ENCODE peak calls at places on chromosomes 6 and 20, in eight cellular contexts. D is pancreas, X is caudate nucleus, P is spleen, Y is substantia nigra, Q is H9, B is IMR-90, Z is mesenchymal stem cell. V is an unnamed sample.

GRCh38 chr20:62080249-62080993 is 14.7 kb upstream of the TAF4 start:
- DNase-seq in D (no peak), X (no peak), P (peak), Y (no peak), Q (no peak), B (no peak), Z (no peak), V (no peak)

GRCh38 chr6:132369526-132369925 is 31.7 kb downstream of the MOXD1 start:
- DNase-seq in D (no peak), X (peak), P (no peak), Y (no peak), Q (no peak), B (peak), Z (peak), V (peak)

GRCh38 chr6:71127374-71127773 is 161.2 kb upstream of the OGFRL1 start:
- DNase-seq in D (no peak), X (no peak), P (no peak), Y (no peak), Q (no peak), B (no peak), Z (peak), V (no peak)

GRCh38 chr6:63527658-63528514 is 44.4 kb upstream of the LOC128125822 start:
- DNase-seq in D (no peak), X (no peak), P (no peak), Y (no peak), Q (no peak), B (peak), Z (peak), V (peak)

GRCh38 chr6:116100419-116101297 is at the start of gene NT5DC1:
- DNase-seq in D (peak), X (peak), P (peak), Y (peak), Q (peak), B (peak), Z (peak), V (peak)

GRCh38 chr6:113584767-113585166 is 272.4 kb upstream of the MARCKS start:
- DNase-seq in D (no peak), X (no peak), P (no peak), Y (no peak), Q (no peak), B (no peak), Z (peak), V (no peak)

GRCh38 chr6:64330694-64331309 is 695.2 kb downstream of the PHF3 start:
- DNase-seq in D (peak), X (peak), P (no peak), Y (peak), Q (peak), B (peak), Z (peak), V (peak)

GRCh38 chr6:69005194-69005593 is 370.1 kb downstream of the ADGRB3 start:
- DNase-seq in D (no peak), X (no peak), P (no peak), Y (no peak), Q (no peak), B (no peak), Z (no peak), V (peak)

GRCh38 chr6:85127696-85128225 is 322.1 kb upstream of the NT5E start:
- DNase-seq in D (no peak), X (no peak), P (no peak), Y (no peak), Q (no peak), B (no peak), Z (no peak), V (no peak)

GRCh38 chr20:32976746-32977145 is 27.5 kb downstream of the SUN5 start:
- DNase-seq in D (no peak), X (no peak), P (no peak), Y (no peak), Q (peak), B (no peak), Z (no peak), V (no peak)

GRCh38 chr20:19735446-19735845 is 22.6 kb upstream of the RIN2 start:
- DNase-seq in D (no peak), X (peak), P (no peak), Y (no peak), Q (peak), B (peak), Z (peak), V (peak)

GRCh38 chr20:31547017-31547675 is 32.9 kb downstream of the HM13 start:
- DNase-seq in D (peak), X (peak), P (peak), Y (peak), Q (peak), B (peak), Z (peak), V (peak)

GRCh38 chr20:2140561-2140960 is 38.9 kb downstream of the STK35 start:
- DNase-seq in D (no peak), X (no peak), P (no peak), Y (no peak), Q (no peak), B (peak), Z (peak), V (no peak)

GRCh38 chr6:103893082-103893481 is 966.6 kb downstream of the HACE1 start:
- DNase-seq in D (no peak), X (no peak), P (no peak), Y (no peak), Q (no peak), B (no peak), Z (peak), V (peak)

GRCh38 chr20:59676126-59676876 is 72.0 kb downstream of the PHACTR3 start:
- DNase-seq in D (no peak), X (no peak), P (no peak), Y (no peak), Q (no peak), B (no peak), Z (no peak), V (no peak)

GRCh38 chr6:97726378-97726777 is 443.4 kb upstream of the MMS22L start:
- DNase-seq in D (no peak), X (no peak), P (no peak), Y (no peak), Q (peak), B (no peak), Z (no peak), V (no peak)

GRCh38 chr6:146857960-146858308 is 259.2 kb downstream of the ADGB start:
- DNase-seq in D (no peak), X (peak), P (no peak), Y (no peak), Q (peak), B (no peak), Z (no peak), V (peak)

GRCh38 chr6:35052694-35053565 is 88.2 kb downstream of the TCP11 start:
- DNase-seq in D (no peak), X (peak), P (no peak), Y (peak), Q (no peak), B (peak), Z (peak), V (no peak)

GRCh38 chr20:3420211-3420707 is 12.8 kb upstream of the DNAAF9 start:
- DNase-seq in D (no peak), X (no peak), P (no peak), Y (no peak), Q (no peak), B (peak), Z (peak), V (peak)

GRCh38 chr6:134510121-134510520 is 192.2 kb upstream of the SGK1 start:
- DNase-seq in D (no peak), X (no peak), P (no peak), Y (no peak), Q (no peak), B (peak), Z (no peak), V (no peak)

GRCh38 chr6:34190504-34191122 is 44.7 kb upstream of the GRM4 start:
- DNase-seq in D (no peak), X (no peak), P (no peak), Y (no peak), Q (peak), B (no peak), Z (no peak), V (no peak)

GRCh38 chr20:45959956-45960630 is 11.9 kb downstream of the ZNF335 start:
- DNase-seq in D (peak), X (no peak), P (peak), Y (no peak), Q (peak), B (no peak), Z (no peak), V (no peak)

GRCh38 chr6:148223424-148223842 is 119.2 kb upstream of the SASH1 start:
- DNase-seq in D (no peak), X (no peak), P (no peak), Y (no peak), Q (no peak), B (peak), Z (peak), V (peak)

DNA sequence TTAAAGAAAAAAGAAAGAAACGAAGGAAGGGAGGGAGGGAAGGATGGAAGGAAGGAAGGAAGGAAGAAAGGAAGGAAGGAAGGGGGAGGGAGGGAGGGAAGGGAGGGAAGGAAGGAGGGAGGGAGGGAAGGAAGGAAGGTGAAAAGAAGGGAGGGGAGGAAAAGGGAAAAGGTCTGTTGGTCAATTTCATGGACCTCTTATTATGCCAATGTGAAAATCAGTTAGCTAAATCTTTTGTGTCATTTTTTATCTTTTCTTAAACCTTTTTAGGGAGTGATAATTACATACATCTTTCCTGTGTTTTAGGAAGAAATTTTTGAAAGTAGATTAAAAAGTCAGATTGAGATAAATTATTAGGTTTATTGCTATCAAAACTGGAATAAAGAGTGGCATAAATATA is 670.2 kb upstream of the CITED2 start:
- DNase-seq in D (no peak), X (no peak), P (no peak), Y (no peak), Q (no peak), B (no peak), Z (no peak), V (no peak)
- H3K27ac ChIP-seq in D (no peak), X (no peak), P (no peak), Y (no peak), Q (no peak), B (no peak), Z (no peak), V (no peak)

GRCh38 chr20:57443866-57444265 is 52.7 kb downstream of the RBM38 start:
- DNase-seq in D (no peak), X (no peak), P (no peak), Y (no peak), Q (no peak), B (no peak), Z (no peak), V (no peak)

GRCh38 chr20:57443349-57443748 is 52.2 kb downstream of the RBM38 start:
- DNase-seq in D (no peak), X (no peak), P (no peak), Y (no peak), Q (no peak), B (no peak), Z (no peak), V (no peak)

GRCh38 chr20:57445298-57445697 is 54.1 kb downstream of the RBM38 start:
- DNase-seq in D (no peak), X (no peak), P (no peak), Y (no peak), Q (no peak), B (peak), Z (peak), V (no peak)

GRCh38 chr20:57444394-57445048 is 53.3 kb downstream of the RBM38 start:
- DNase-seq in D (no peak), X (no peak), P (no peak), Y (no peak), Q (no peak), B (no peak), Z (no peak), V (no peak)

GRCh38 chr20:57445774-57446173 is 54.6 kb downstream of the RBM38 start:
- DNase-seq in D (no peak), X (no peak), P (no peak), Y (no peak), Q (no peak), B (no peak), Z (no peak), V (no peak)
- H3K27ac ChIP-seq in D (no peak), X (no peak), P (no peak), Y (no peak), Q (no peak), B (no peak), Z (no peak), V (no peak)

GRCh38 chr20:41469868-41470267 is 103.2 kb upstream of the EMILIN3 start:
- DNase-seq in D (no peak), X (no peak), P (no peak), Y (no peak), Q (no peak), B (no peak), Z (no peak), V (no peak)
- H3K27ac ChIP-seq in D (no peak), X (no peak), P (no peak), Y (no peak), Q (no peak), B (no peak), Z (no peak), V (no peak)

DNA sequence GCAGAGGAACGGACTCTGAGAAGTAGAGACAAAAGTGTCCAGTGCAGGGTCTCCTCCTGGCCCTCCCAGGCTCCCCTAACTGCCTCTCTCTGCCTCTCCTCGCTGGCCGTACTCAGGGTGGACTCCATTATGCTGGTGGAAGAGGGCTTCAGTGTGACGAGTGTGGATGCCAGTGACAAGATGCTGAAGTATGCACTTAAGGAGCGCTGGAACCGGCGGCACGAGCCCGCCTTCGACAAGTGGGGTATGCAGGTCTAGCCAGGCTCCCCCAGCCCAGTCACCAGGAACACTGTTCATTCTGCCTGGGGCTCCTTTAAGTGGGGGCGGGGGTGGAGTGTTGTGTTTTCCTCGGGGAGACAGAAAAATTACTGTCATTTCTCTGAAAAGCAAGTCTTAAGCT is 1.5 kb downstream of the GNMT start:
- DNase-seq in D (peak), X (no peak), P (peak), Y (no peak), Q (no peak), B (no peak), Z (no peak), V (no peak)
- H3K27ac ChIP-seq in D (no peak), X (no peak), P (no peak), Y (no peak), Q (no peak), B (no peak), Z (no peak), V (no peak)

GRCh38 chr6:2800552-2801316 is 35.5 kb downstream of the WRNIP1 start:
- DNase-seq in D (no peak), X (no peak), P (no peak), Y (no peak), Q (no peak), B (no peak), Z (no peak), V (no peak)

GRCh38 chr6:2796884-2797283 is 31.7 kb downstream of the WRNIP1 start:
- DNase-seq in D (no peak), X (no peak), P (no peak), Y (no peak), Q (no peak), B (no peak), Z (no peak), V (no peak)

GRCh38 chr6:2797564-2798014 is 32.4 kb downstream of the WRNIP1 start:
- DNase-seq in D (no peak), X (no peak), P (no peak), Y (no peak), Q (no peak), B (no peak), Z (no peak), V (no peak)

GRCh38 chr6:2799936-2800527 is 34.8 kb downstream of the WRNIP1 start:
- DNase-seq in D (no peak), X (no peak), P (no peak), Y (no peak), Q (no peak), B (no peak), Z (peak), V (no peak)

GRCh38 chr6:2798586-2799134 is 33.5 kb downstream of the WRNIP1 start:
- DNase-seq in D (no peak), X (no peak), P (no peak), Y (no peak), Q (no peak), B (no peak), Z (no peak), V (no peak)
- H3K27ac ChIP-seq in D (peak), X (no peak), P (no peak), Y (no peak), Q (no peak), B (no peak), Z (no peak), V (no peak)

V was measured in brain microvascular endothelial cell.